ENCODE peak calls at places on chromosomes 13 and 19, in six cellular contexts. X is amniotic epithelial cell; F is activated T-cell treated with anti-CD3 and anti-CD28 coated beads, Interleukin-2, amount 50 U/mL, for 72 hours; H is CD8-positive, alpha-beta T cell; J is CD4-positive, alpha-beta T cell; G is GM18507. P is an unnamed sample.

GRCh38 chr13:45700971-45701900 is 884 bp upstream of the CBY2 start:
- DNase-seq in X (no peak), F (peak; percentile 37), H (no peak), J (no peak), G (no peak), P (no peak)

GRCh38 chr19:43467276-43467675 is 1.9 kb upstream of the LYPD3 start:
- DNase-seq in X (no peak), F (no peak), H (no peak), J (no peak), G (no peak), P (no peak)

GRCh38 chr19:41851456-41851855 is 6.6 kb downstream of the DMRTC2 start:
- DNase-seq in X (no peak), F (no peak), H (no peak), J (no peak), G (no peak), P (no peak)

GRCh38 chr13:26184791-26185250 is 37.3 kb downstream of the RNF6 start:
- DNase-seq in X (peak; percentile 70), F (peak; percentile 73), H (peak; percentile 65), J (peak; percentile 57), G (peak; percentile 23), P (no peak)

GRCh38 chr19:7792286-7792685 is 29.2 kb downstream of the CLEC4M start:
- DNase-seq in X (no peak), F (no peak), H (no peak), J (no peak), G (no peak), P (no peak)

GRCh38 chr19:6521718-6522646 is 8.8 kb upstream of the TNFSF9 start:
- DNase-seq in X (no peak), F (peak; percentile 71), H (peak; percentile 53), J (peak; percentile 38), G (no peak), P (no peak)

GRCh38 chr13:49641810-49642291 is 13.5 kb downstream of the ARL11 start:
- DNase-seq in X (peak; percentile 92), F (no peak), H (no peak), J (no peak), G (no peak), P (no peak)

GRCh38 chr19:34432797-34433196 is 4.6 kb downstream of the UBA2 start:
- DNase-seq in X (peak; percentile 45), F (no peak), H (no peak), J (no peak), G (no peak), P (no peak)

GRCh38 chr13:110835721-110836599 is 78.9 kb downstream of the ANKRD10 start:
- DNase-seq in X (peak; percentile 77), F (no peak), H (no peak), J (no peak), G (no peak), P (no peak)

P was measured in NCI-H1048.